ENCODE peak calls at places on chromosomes 5 and 9, in four cellular contexts. Y, R, X and E are unnamed samples.

GRCh38 chr5:31581498-31582099 is 49.5 kb downstream of the C5orf22 start:
- DNase-seq in Y (no peak), R (no peak), X (no peak), E (no peak)

GRCh38 chr5:111954516-111955337 is 197.7 kb upstream of the NREP start:
- DNase-seq in Y (no peak), R (no peak), X (no peak), E (no peak)

GRCh38 chr9:127679506-127679905 is 27.3 kb upstream of the CFAP157 start:
- DNase-seq in Y (no peak), R (no peak), X (no peak), E (no peak)

GRCh38 chr5:134568761-134569725 is 43.6 kb downstream of the JADE2 start:
- DNase-seq in Y (peak; percentile 84), R (no peak), X (peak; percentile 86), E (no peak)

GRCh38 chr5:151697452-151697851 is 10.7 kb upstream of the SPARC start:
- DNase-seq in Y (no peak), R (peak; percentile 65), X (peak; percentile 61), E (no peak)

GRCh38 chr5:6872441-6873160 is 159.4 kb downstream of the TENT4A start:
- DNase-seq in Y (no peak), R (no peak), X (no peak), E (no peak)

GRCh38 chr5:128053291-128053954 is 30.1 kb upstream of the SLC12A2 start:
- DNase-seq in Y (no peak), R (no peak), X (no peak), E (no peak)

GRCh38 chr9:108776920-108777650 is 78.7 kb downstream of the ACTL7B start:
- DNase-seq in Y (no peak), R (no peak), X (no peak), E (no peak)

GRCh38 chr5:181058321-181058720 is 18.3 kb downstream of the BTNL9 start:
- DNase-seq in Y (no peak), R (peak; percentile 23), X (no peak), E (no peak)
- H3K27me3 ChIP-seq in Y (peaks cover 79% of the 10 kb centered on the region), R (peaks cover 77% of the 10 kb centered on the region), X (peaks cover 3% of the 10 kb centered on the region), E (no peaks in the 10 kb centered on the region)

GRCh38 chr5:427415-428087 is 15.4 kb upstream of the EXOC3 start:
- DNase-seq in Y (no peak), R (no peak), X (peak; percentile 56), E (no peak)

GRCh38 chr5:429453-430188 is 13.4 kb upstream of the EXOC3 start:
- DNase-seq in Y (no peak), R (no peak), X (no peak), E (peak; percentile 27)

GRCh38 chr5:430214-430925 is 12.6 kb upstream of the EXOC3 start:
- DNase-seq in Y (no peak), R (no peak), X (no peak), E (no peak)

GRCh38 chr5:428219-428618 is 14.8 kb upstream of the EXOC3 start:
- DNase-seq in Y (no peak), R (no peak), X (no peak), E (no peak)

GRCh38 chr5:428754-429452 is 14.1 kb upstream of the EXOC3 start:
- DNase-seq in Y (no peak), R (peak; percentile 38), X (no peak), E (no peak)
- TF ChIP-seq CTCF in Y (no peak), R (no peak), X (no peak), E (no peak)

DNA sequence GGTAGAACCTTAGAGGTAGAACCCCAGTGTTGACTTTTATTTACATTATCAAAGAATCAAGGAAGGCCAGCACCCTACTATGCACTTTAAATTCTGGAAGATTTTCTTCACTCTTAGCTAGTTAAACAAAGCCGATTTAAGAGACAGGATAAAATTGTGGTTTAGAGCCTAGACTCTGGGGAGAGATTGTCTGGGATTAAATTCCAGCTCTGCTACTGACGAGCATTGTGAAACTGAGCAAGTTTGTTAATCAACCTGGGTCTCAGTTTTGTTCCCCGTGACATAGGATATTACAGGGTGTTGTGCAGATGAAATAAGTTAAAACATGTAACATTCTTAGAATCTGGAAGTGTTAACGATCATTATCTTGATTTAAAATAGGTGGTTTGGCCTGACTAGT is 83.5 kb downstream of the FEM1C start:
- DNase-seq in Y (no peak), R (no peak), X (no peak), E (no peak)
- H3K4me1 ChIP-seq in Y (peaks cover 26% of the 10 kb centered on the region), R (no peaks in the 10 kb centered on the region), X (no peaks in the 10 kb centered on the region), E (peaks cover 21% of the 10 kb centered on the region)

DNA sequence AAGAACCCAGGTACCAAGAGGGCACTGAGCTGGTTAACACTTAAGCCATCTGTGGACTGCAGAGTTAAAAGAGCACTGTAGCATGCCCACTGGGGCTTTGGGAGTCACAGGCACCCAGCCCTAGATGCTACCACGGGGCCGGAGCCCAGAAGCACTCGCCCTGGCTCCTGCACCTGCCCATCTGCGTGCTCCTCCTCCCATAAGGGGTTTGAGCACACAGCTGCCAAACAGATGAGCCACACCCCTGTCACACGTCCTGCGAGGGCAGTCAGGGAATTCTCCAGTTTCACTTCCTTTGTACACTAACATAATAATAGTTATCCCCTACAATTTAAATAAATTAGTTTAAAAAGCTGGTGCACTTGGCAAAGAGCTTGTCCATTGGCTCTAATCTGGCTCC is 4.5 kb upstream of the PCA3 start:
- DNase-seq in Y (no peak), R (no peak), X (no peak), E (no peak)
- H3K27me3 ChIP-seq in Y (no peaks in the 10 kb centered on the region), R (no peaks in the 10 kb centered on the region), X (no peaks in the 10 kb centered on the region), E (no peaks in the 10 kb centered on the region)

GRCh38 chr9:109953813-109954489 is 174.0 kb downstream of the PALM2AKAP2 start:
- DNase-seq in Y (no peak), R (no peak), X (no peak), E (no peak)
- TF ChIP-seq CTCF in Y (no peak), R (peak; percentile 67), X (no peak), E (peak; percentile 21)

DNA sequence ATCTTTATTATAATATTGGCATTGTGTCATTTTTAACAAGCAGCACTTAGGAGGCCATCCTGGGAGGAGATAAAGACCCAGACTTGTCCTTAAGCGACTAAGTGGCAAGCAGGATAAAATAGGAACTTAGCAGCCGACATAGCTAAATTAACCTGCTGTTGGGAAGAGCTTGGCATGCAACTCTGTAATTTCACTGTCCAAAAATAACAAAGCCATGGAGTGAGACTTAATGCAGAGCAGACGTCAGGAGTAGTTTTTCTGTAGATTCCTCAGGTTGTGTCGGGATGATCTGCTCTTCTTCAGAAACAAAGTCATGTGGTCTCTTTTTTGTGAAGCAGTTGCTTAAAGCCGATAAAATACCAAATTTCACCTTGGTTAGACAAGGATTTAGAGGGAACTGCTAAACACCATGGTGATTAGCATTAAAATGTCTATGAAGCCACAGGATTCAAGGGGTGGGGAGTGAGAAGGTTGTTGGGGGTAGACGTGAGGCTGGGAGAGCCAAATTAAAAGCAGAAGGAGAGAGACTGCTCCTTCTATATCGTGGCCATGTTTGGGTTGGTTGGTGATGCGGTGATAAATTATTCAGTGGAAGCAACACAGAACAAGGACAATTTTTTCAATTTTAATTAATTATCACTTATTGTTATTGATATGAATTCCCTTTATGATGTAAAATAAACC is 303.0 kb downstream of the CSNK1G3 start:
- DNase-seq in Y (no peak), R (no peak), X (no peak), E (no peak)
- H3K4me1 ChIP-seq in Y (peaks cover 6% of the 10 kb centered on the region), R (peaks cover 24% of the 10 kb centered on the region), X (no peaks in the 10 kb centered on the region), E (peaks cover 3% of the 10 kb centered on the region)